ENCODE peak calls at places on chromosomes 2 and 18, in eight cellular contexts. One of them, this sample, is unnamed.

GRCh38 chr18:68769423-68769822 is 28.5 kb upstream of the CCDC102B start:
- DNase-seq in T-helper 1 cell: no peak
- DNase-seq in NCI-H2029 treated with DMSO at 0.1 percent for 48 hours: no peak
- DNase-seq in GDM1: no peak
- DNase-seq in astrocyte of the hippocampus: no peak
- DNase-seq in fibroblast of pulmonary artery: peak; percentile 76
- DNase-seq in activated CD4-positive, alpha-beta T cell treated with anti-CD3 and anti-CD28 coated beads for 48 hours: no peak
- DNase-seq in GM04504: peak; percentile 40
- DNase-seq in this sample: peak; percentile 2

GRCh38 chr2:24720310-24720709 is 72.9 kb downstream of the PTRHD1 start:
- DNase-seq in fibroblast of pulmonary artery: no peak
- DNase-seq in GM04504: no peak
- DNase-seq in GDM1: no peak
- DNase-seq in T-helper 1 cell: no peak
- DNase-seq in astrocyte of the hippocampus: no peak
- DNase-seq in activated CD4-positive, alpha-beta T cell treated with anti-CD3 and anti-CD28 coated beads for 48 hours: no peak
- DNase-seq in NCI-H2029 treated with DMSO at 0.1 percent for 48 hours: no peak
- DNase-seq in this sample: no peak

GRCh38 chr2:197247083-197247482 is 63.5 kb downstream of the ANKRD44 start:
- DNase-seq in astrocyte of the hippocampus: no peak
- DNase-seq in NCI-H2029 treated with DMSO at 0.1 percent for 48 hours: no peak
- DNase-seq in fibroblast of pulmonary artery: no peak
- DNase-seq in GDM1: no peak
- DNase-seq in T-helper 1 cell: no peak
- DNase-seq in GM04504: no peak
- DNase-seq in activated CD4-positive, alpha-beta T cell treated with anti-CD3 and anti-CD28 coated beads for 48 hours: no peak
- DNase-seq in this sample: no peak

GRCh38 chr2:202945-203344 is 60.9 kb downstream of the SH3YL1 start:
- DNase-seq in astrocyte of the hippocampus: no peak
- DNase-seq in fibroblast of pulmonary artery: no peak
- DNase-seq in NCI-H2029 treated with DMSO at 0.1 percent for 48 hours: no peak
- DNase-seq in activated CD4-positive, alpha-beta T cell treated with anti-CD3 and anti-CD28 coated beads for 48 hours: no peak
- DNase-seq in T-helper 1 cell: no peak
- DNase-seq in GDM1: no peak
- DNase-seq in GM04504: no peak
- DNase-seq in this sample: no peak

GRCh38 chr2:9258501-9258900 is 51.9 kb downstream of the ASAP2 start:
- DNase-seq in T-helper 1 cell: no peak
- DNase-seq in GDM1: no peak
- DNase-seq in fibroblast of pulmonary artery: peak; percentile 47
- DNase-seq in activated CD4-positive, alpha-beta T cell treated with anti-CD3 and anti-CD28 coated beads for 48 hours: no peak
- DNase-seq in NCI-H2029 treated with DMSO at 0.1 percent for 48 hours: no peak
- DNase-seq in astrocyte of the hippocampus: no peak
- DNase-seq in GM04504: no peak
- DNase-seq in this sample: peak; percentile 73

GRCh38 chr2:236980961-236981360 is 104.7 kb upstream of the COPS8 start:
- DNase-seq in GM04504: no peak
- DNase-seq in NCI-H2029 treated with DMSO at 0.1 percent for 48 hours: no peak
- DNase-seq in activated CD4-positive, alpha-beta T cell treated with anti-CD3 and anti-CD28 coated beads for 48 hours: no peak
- DNase-seq in GDM1: no peak
- DNase-seq in astrocyte of the hippocampus: no peak
- DNase-seq in T-helper 1 cell: no peak
- DNase-seq in fibroblast of pulmonary artery: no peak
- DNase-seq in this sample: no peak

GRCh38 chr2:57862153-57862552 is 184.5 kb upstream of the VRK2 start:
- DNase-seq in activated CD4-positive, alpha-beta T cell treated with anti-CD3 and anti-CD28 coated beads for 48 hours: no peak
- DNase-seq in GDM1: no peak
- DNase-seq in NCI-H2029 treated with DMSO at 0.1 percent for 48 hours: no peak
- DNase-seq in astrocyte of the hippocampus: no peak
- DNase-seq in fibroblast of pulmonary artery: no peak
- DNase-seq in T-helper 1 cell: no peak
- DNase-seq in GM04504: no peak
- DNase-seq in this sample: no peak

GRCh38 chr2:66667288-66667780 is 232.4 kb downstream of the MEIS1 start:
- DNase-seq in fibroblast of pulmonary artery: no peak
- DNase-seq in activated CD4-positive, alpha-beta T cell treated with anti-CD3 and anti-CD28 coated beads for 48 hours: no peak
- DNase-seq in GDM1: no peak
- DNase-seq in GM04504: no peak
- DNase-seq in astrocyte of the hippocampus: no peak
- DNase-seq in T-helper 1 cell: no peak
- DNase-seq in NCI-H2029 treated with DMSO at 0.1 percent for 48 hours: no peak
- DNase-seq in this sample: peak; percentile 14

GRCh38 chr2:158394453-158394852 is 62.1 kb downstream of the CCDC148 start:
- DNase-seq in GM04504: no peak
- DNase-seq in NCI-H2029 treated with DMSO at 0.1 percent for 48 hours: no peak
- DNase-seq in activated CD4-positive, alpha-beta T cell treated with anti-CD3 and anti-CD28 coated beads for 48 hours: no peak
- DNase-seq in T-helper 1 cell: no peak
- DNase-seq in astrocyte of the hippocampus: peak; percentile 10
- DNase-seq in fibroblast of pulmonary artery: no peak
- DNase-seq in GDM1: no peak
- DNase-seq in this sample: no peak

GRCh38 chr2:26692814-26693286 is 328 bp downstream of the KCNK3 start:
- DNase-seq in fibroblast of pulmonary artery: peak; percentile 44
- DNase-seq in GM04504: no peak
- DNase-seq in GDM1: no peak
- DNase-seq in T-helper 1 cell: no peak
- DNase-seq in NCI-H2029 treated with DMSO at 0.1 percent for 48 hours: no peak
- DNase-seq in activated CD4-positive, alpha-beta T cell treated with anti-CD3 and anti-CD28 coated beads for 48 hours: peak; percentile 22
- DNase-seq in astrocyte of the hippocampus: peak; percentile 83
- DNase-seq in this sample: no peak

GRCh38 chr2:16282511-16282910 is 342.2 kb downstream of the MYCN start:
- DNase-seq in activated CD4-positive, alpha-beta T cell treated with anti-CD3 and anti-CD28 coated beads for 48 hours: no peak
- DNase-seq in fibroblast of pulmonary artery: no peak
- DNase-seq in GDM1: no peak
- DNase-seq in T-helper 1 cell: no peak
- DNase-seq in NCI-H2029 treated with DMSO at 0.1 percent for 48 hours: no peak
- DNase-seq in GM04504: no peak
- DNase-seq in astrocyte of the hippocampus: no peak
- DNase-seq in this sample: no peak

GRCh38 chr2:926259-926780 is 24.3 kb upstream of the SNTG2 start:
- DNase-seq in T-helper 1 cell: no peak
- DNase-seq in GDM1: no peak
- DNase-seq in astrocyte of the hippocampus: no peak
- DNase-seq in GM04504: no peak
- DNase-seq in fibroblast of pulmonary artery: no peak
- DNase-seq in activated CD4-positive, alpha-beta T cell treated with anti-CD3 and anti-CD28 coated beads for 48 hours: no peak
- DNase-seq in NCI-H2029 treated with DMSO at 0.1 percent for 48 hours: no peak
- DNase-seq in this sample: no peak

GRCh38 chr18:11987527-11987926 is 6.2 kb downstream of the IMPA2 start:
- DNase-seq in fibroblast of pulmonary artery: peak; percentile 31
- DNase-seq in NCI-H2029 treated with DMSO at 0.1 percent for 48 hours: no peak
- DNase-seq in astrocyte of the hippocampus: no peak
- DNase-seq in GM04504: no peak
- DNase-seq in GDM1: peak; percentile 74
- DNase-seq in activated CD4-positive, alpha-beta T cell treated with anti-CD3 and anti-CD28 coated beads for 48 hours: no peak
- DNase-seq in T-helper 1 cell: no peak
- DNase-seq in this sample: peak; percentile 36

GRCh38 chr18:10123006-10123950 is 209.5 kb downstream of the VAPA start:
- DNase-seq in NCI-H2029 treated with DMSO at 0.1 percent for 48 hours: no peak
- DNase-seq in fibroblast of pulmonary artery: no peak
- DNase-seq in astrocyte of the hippocampus: peak; percentile 38
- DNase-seq in GM04504: no peak
- DNase-seq in GDM1: no peak
- DNase-seq in activated CD4-positive, alpha-beta T cell treated with anti-CD3 and anti-CD28 coated beads for 48 hours: no peak
- DNase-seq in T-helper 1 cell: no peak
- DNase-seq in this sample: no peak

GRCh38 chr2:23069156-23069555 is 315.8 kb upstream of the KLHL29 start:
- DNase-seq in T-helper 1 cell: no peak
- DNase-seq in GM04504: no peak
- DNase-seq in NCI-H2029 treated with DMSO at 0.1 percent for 48 hours: no peak
- DNase-seq in GDM1: no peak
- DNase-seq in activated CD4-positive, alpha-beta T cell treated with anti-CD3 and anti-CD28 coated beads for 48 hours: no peak
- DNase-seq in astrocyte of the hippocampus: no peak
- DNase-seq in fibroblast of pulmonary artery: no peak
- DNase-seq in this sample: no peak

GRCh38 chr18:2303517-2304238 is 267.6 kb downstream of the METTL4 start:
- DNase-seq in NCI-H2029 treated with DMSO at 0.1 percent for 48 hours: no peak
- DNase-seq in T-helper 1 cell: no peak
- DNase-seq in GM04504: no peak
- DNase-seq in fibroblast of pulmonary artery: peak; percentile 50
- DNase-seq in GDM1: no peak
- DNase-seq in activated CD4-positive, alpha-beta T cell treated with anti-CD3 and anti-CD28 coated beads for 48 hours: no peak
- DNase-seq in astrocyte of the hippocampus: peak; percentile 56
- DNase-seq in this sample: no peak

GRCh38 chr2:48586433-48586832 is 31.2 kb upstream of the GTF2A1L start:
- DNase-seq in NCI-H2029 treated with DMSO at 0.1 percent for 48 hours: no peak
- DNase-seq in GM04504: no peak
- DNase-seq in T-helper 1 cell: no peak
- DNase-seq in fibroblast of pulmonary artery: no peak
- DNase-seq in astrocyte of the hippocampus: no peak
- DNase-seq in GDM1: no peak
- DNase-seq in activated CD4-positive, alpha-beta T cell treated with anti-CD3 and anti-CD28 coated beads for 48 hours: no peak
- DNase-seq in this sample: no peak

GRCh38 chr2:53755022-53755630 is 12.5 kb upstream of the CHAC2 start:
- DNase-seq in T-helper 1 cell: no peak
- DNase-seq in fibroblast of pulmonary artery: peak; percentile 76
- DNase-seq in astrocyte of the hippocampus: no peak
- DNase-seq in NCI-H2029 treated with DMSO at 0.1 percent for 48 hours: no peak
- DNase-seq in activated CD4-positive, alpha-beta T cell treated with anti-CD3 and anti-CD28 coated beads for 48 hours: no peak
- DNase-seq in GDM1: no peak
- DNase-seq in GM04504: peak; percentile 33
- DNase-seq in this sample: no peak

GRCh38 chr2:203951366-203951902 is 14.9 kb downstream of the ICOS start:
- DNase-seq in activated CD4-positive, alpha-beta T cell treated with anti-CD3 and anti-CD28 coated beads for 48 hours: peak; percentile 45
- DNase-seq in T-helper 1 cell: peak; percentile 54
- DNase-seq in fibroblast of pulmonary artery: no peak
- DNase-seq in GM04504: no peak
- DNase-seq in GDM1: no peak
- DNase-seq in NCI-H2029 treated with DMSO at 0.1 percent for 48 hours: no peak
- DNase-seq in astrocyte of the hippocampus: peak; percentile 14
- DNase-seq in this sample: no peak

GRCh38 chr2:239072786-239073185 is 224.9 kb downstream of the TWIST2 start:
- DNase-seq in NCI-H2029 treated with DMSO at 0.1 percent for 48 hours: no peak
- DNase-seq in GDM1: no peak
- DNase-seq in activated CD4-positive, alpha-beta T cell treated with anti-CD3 and anti-CD28 coated beads for 48 hours: no peak
- DNase-seq in T-helper 1 cell: no peak
- DNase-seq in astrocyte of the hippocampus: no peak
- DNase-seq in GM04504: no peak
- DNase-seq in fibroblast of pulmonary artery: no peak
- DNase-seq in this sample: no peak

GRCh38 chr2:83229443-83229842 is 1229.6 kb downstream of the SUCLG1 start:
- DNase-seq in GM04504: no peak
- DNase-seq in T-helper 1 cell: no peak
- DNase-seq in astrocyte of the hippocampus: no peak
- DNase-seq in activated CD4-positive, alpha-beta T cell treated with anti-CD3 and anti-CD28 coated beads for 48 hours: no peak
- DNase-seq in NCI-H2029 treated with DMSO at 0.1 percent for 48 hours: no peak
- DNase-seq in fibroblast of pulmonary artery: no peak
- DNase-seq in GDM1: no peak
- DNase-seq in this sample: no peak

GRCh38 chr2:128299628-128300027 is 19.0 kb downstream of the HS6ST1 start:
- DNase-seq in GDM1: no peak
- DNase-seq in NCI-H2029 treated with DMSO at 0.1 percent for 48 hours: no peak
- DNase-seq in GM04504: no peak
- DNase-seq in astrocyte of the hippocampus: no peak
- DNase-seq in fibroblast of pulmonary artery: no peak
- DNase-seq in T-helper 1 cell: no peak
- DNase-seq in activated CD4-positive, alpha-beta T cell treated with anti-CD3 and anti-CD28 coated beads for 48 hours: no peak
- DNase-seq in this sample: no peak

GRCh38 chr18:58012356-58012755 is 31.7 kb upstream of the NEDD4L start:
- DNase-seq in NCI-H2029 treated with DMSO at 0.1 percent for 48 hours: no peak
- DNase-seq in T-helper 1 cell: no peak
- DNase-seq in activated CD4-positive, alpha-beta T cell treated with anti-CD3 and anti-CD28 coated beads for 48 hours: no peak
- DNase-seq in fibroblast of pulmonary artery: no peak
- DNase-seq in astrocyte of the hippocampus: no peak
- DNase-seq in GDM1: no peak
- DNase-seq in GM04504: no peak
- DNase-seq in this sample: no peak

GRCh38 chr2:164257794-164258193 is 363.5 kb downstream of the GRB14 start:
- DNase-seq in T-helper 1 cell: no peak
- DNase-seq in fibroblast of pulmonary artery: no peak
- DNase-seq in GM04504: no peak
- DNase-seq in NCI-H2029 treated with DMSO at 0.1 percent for 48 hours: no peak
- DNase-seq in activated CD4-positive, alpha-beta T cell treated with anti-CD3 and anti-CD28 coated beads for 48 hours: no peak
- DNase-seq in astrocyte of the hippocampus: peak; percentile 4
- DNase-seq in GDM1: no peak
- DNase-seq in this sample: no peak

GRCh38 chr2:73156539-73157124 is 43.9 kb upstream of the RAB11FIP5 start:
- DNase-seq in NCI-H2029 treated with DMSO at 0.1 percent for 48 hours: no peak
- DNase-seq in GM04504: no peak
- DNase-seq in T-helper 1 cell: no peak
- DNase-seq in fibroblast of pulmonary artery: peak; percentile 74
- DNase-seq in activated CD4-positive, alpha-beta T cell treated with anti-CD3 and anti-CD28 coated beads for 48 hours: peak; percentile 53
- DNase-seq in astrocyte of the hippocampus: peak; percentile 81
- DNase-seq in GDM1: peak; percentile 42
- DNase-seq in this sample: peak; percentile 91

GRCh38 chr18:68969027-68969426 is 171.1 kb downstream of the CCDC102B start:
- DNase-seq in T-helper 1 cell: no peak
- DNase-seq in GM04504: no peak
- DNase-seq in fibroblast of pulmonary artery: no peak
- DNase-seq in activated CD4-positive, alpha-beta T cell treated with anti-CD3 and anti-CD28 coated beads for 48 hours: no peak
- DNase-seq in astrocyte of the hippocampus: no peak
- DNase-seq in GDM1: no peak
- DNase-seq in NCI-H2029 treated with DMSO at 0.1 percent for 48 hours: no peak
- DNase-seq in this sample: no peak

GRCh38 chr2:38750793-38751042 is 443 bp downstream of the SRSF7 start:
- DNase-seq in GDM1: peak; percentile 58
- DNase-seq in GM04504: peak; percentile 18
- DNase-seq in NCI-H2029 treated with DMSO at 0.1 percent for 48 hours: no peak
- DNase-seq in T-helper 1 cell: peak; percentile 64
- DNase-seq in astrocyte of the hippocampus: no peak
- DNase-seq in fibroblast of pulmonary artery: no peak
- DNase-seq in activated CD4-positive, alpha-beta T cell treated with anti-CD3 and anti-CD28 coated beads for 48 hours: peak; percentile 83
- DNase-seq in this sample: peak; percentile 97

GRCh38 chr2:212843409-212844199 is 305.0 kb upstream of the ERBB4 start:
- DNase-seq in GM04504: peak; percentile 60
- DNase-seq in astrocyte of the hippocampus: peak; percentile 61
- DNase-seq in T-helper 1 cell: no peak
- DNase-seq in GDM1: no peak
- DNase-seq in activated CD4-positive, alpha-beta T cell treated with anti-CD3 and anti-CD28 coated beads for 48 hours: no peak
- DNase-seq in fibroblast of pulmonary artery: peak; percentile 89
- DNase-seq in NCI-H2029 treated with DMSO at 0.1 percent for 48 hours: no peak
- DNase-seq in this sample: peak; percentile 72

GRCh38 chr2:8656160-8656641 is 25.7 kb upstream of the ID2 start:
- DNase-seq in NCI-H2029 treated with DMSO at 0.1 percent for 48 hours: no peak
- DNase-seq in GDM1: no peak
- DNase-seq in GM04504: no peak
- DNase-seq in fibroblast of pulmonary artery: no peak
- DNase-seq in astrocyte of the hippocampus: peak; percentile 35
- DNase-seq in T-helper 1 cell: no peak
- DNase-seq in activated CD4-positive, alpha-beta T cell treated with anti-CD3 and anti-CD28 coated beads for 48 hours: no peak
- DNase-seq in this sample: peak; percentile 92